ENCODE peak calls at places on chromosomes 7 and 10, in seven cellular contexts. A is psoas muscle; G is fibroblast of the aortic adventitia; K is brain microvascular endothelial cell; U is SJSA1; D is heart right ventricle; V is Jurkat, Clone E6-1. Q is an unnamed sample.

GRCh38 chr7:37342665-37343471 is 105.8 kb downstream of the ELMO1 start:
- DNase-seq in A (no peak), G (no peak), K (no peak), U (no peak), D (no peak), V (peak; percentile 89), Q (peak; percentile 73)

GRCh38 chr10:558891-559766 is 130.3 kb downstream of the DIP2C start:
- DNase-seq in A (no peak), G (no peak), K (no peak), U (no peak), D (no peak), V (no peak), Q (no peak)

GRCh38 chr7:85186521-85187241 is at the start of gene SEMA3D:
- DNase-seq in A (peak; percentile 60), G (peak; percentile 85), K (peak; percentile 57), U (peak; percentile 76), D (peak; percentile 67), V (peak; percentile 32), Q (no peak)

GRCh38 chr7:30470783-30471182 is 7.8 kb downstream of the NOD1 start:
- DNase-seq in A (no peak), G (peak; percentile 90), K (peak; percentile 85), U (peak; percentile 55), D (no peak), V (no peak), Q (no peak)

GRCh38 chr10:79948976-79949722 is at the start of gene SFTPD:
- DNase-seq in A (no peak), G (no peak), K (no peak), U (no peak), D (no peak), V (no peak), Q (no peak)

GRCh38 chr7:126780993-126781392 is 471.7 kb downstream of the GRM8 start:
- DNase-seq in A (no peak), G (no peak), K (no peak), U (no peak), D (no peak), V (no peak), Q (no peak)

GRCh38 chr7:151665363-151665762 is 145.7 kb upstream of the RHEB start:
- DNase-seq in A (peak; percentile 48), G (peak; percentile 99), K (peak; percentile 94), U (no peak), D (peak; percentile 67), V (no peak), Q (no peak)

GRCh38 chr7:49766966-49767365 is 6.5 kb upstream of the VWC2 start:
- DNase-seq in A (no peak), G (no peak), K (no peak), U (no peak), D (no peak), V (no peak), Q (no peak)

GRCh38 chr10:93417264-93417663 is 64.9 kb downstream of the MYOF start:
- DNase-seq in A (no peak), G (no peak), K (no peak), U (no peak), D (peak; percentile 51), V (no peak), Q (no peak)

GRCh38 chr10:68280750-68281149 is 48.8 kb upstream of the ATOH7 start:
- DNase-seq in A (no peak), G (no peak), K (no peak), U (no peak), D (no peak), V (no peak), Q (no peak)

GRCh38 chr10:79142522-79143309 is 74.0 kb downstream of the ZMIZ1 start:
- DNase-seq in A (no peak), G (no peak), K (no peak), U (no peak), D (no peak), V (no peak), Q (no peak)

GRCh38 chr10:132320776-132321469 is 11.1 kb upstream of the LRRC27 start:
- DNase-seq in A (no peak), G (no peak), K (no peak), U (no peak), D (no peak), V (no peak), Q (no peak)

GRCh38 chr10:92757066-92757716 is 67.4 kb downstream of the HHEX start:
- DNase-seq in A (peak; percentile 67), G (peak; percentile 97), K (peak; percentile 53), U (peak; percentile 76), D (peak; percentile 74), V (no peak), Q (no peak)

GRCh38 chr10:114281461-114281860 is 42.4 kb downstream of the VWA2 start:
- DNase-seq in A (no peak), G (no peak), K (no peak), U (no peak), D (no peak), V (no peak), Q (no peak)

GRCh38 chr10:83089335-83089734 is 1050.0 kb upstream of the GHITM start:
- DNase-seq in A (no peak), G (no peak), K (no peak), U (no peak), D (no peak), V (no peak), Q (no peak)

GRCh38 chr7:37289347-37289746 is 159.3 kb downstream of the ELMO1 start:
- DNase-seq in A (no peak), G (no peak), K (no peak), U (no peak), D (no peak), V (no peak), Q (no peak)

GRCh38 chr7:22453159-22453558 is 46.8 kb downstream of the STEAP1B start:
- DNase-seq in A (no peak), G (no peak), K (no peak), U (no peak), D (no peak), V (no peak), Q (no peak)

GRCh38 chr10:51918921-51919325 is 219.5 kb upstream of the CSTF2T start:
- DNase-seq in A (no peak), G (no peak), K (no peak), U (no peak), D (no peak), V (no peak), Q (no peak)

GRCh38 chr7:42247301-42247700 is 10.3 kb upstream of the GLI3 start:
- DNase-seq in A (no peak), G (peak; percentile 39), K (peak; percentile 77), U (peak; percentile 69), D (no peak), V (no peak), Q (no peak)

GRCh38 chr10:71589617-71590551 is 129.7 kb downstream of the C10orf105 start:
- DNase-seq in A (no peak), G (no peak), K (no peak), U (no peak), D (no peak), V (no peak), Q (no peak)

DNA sequence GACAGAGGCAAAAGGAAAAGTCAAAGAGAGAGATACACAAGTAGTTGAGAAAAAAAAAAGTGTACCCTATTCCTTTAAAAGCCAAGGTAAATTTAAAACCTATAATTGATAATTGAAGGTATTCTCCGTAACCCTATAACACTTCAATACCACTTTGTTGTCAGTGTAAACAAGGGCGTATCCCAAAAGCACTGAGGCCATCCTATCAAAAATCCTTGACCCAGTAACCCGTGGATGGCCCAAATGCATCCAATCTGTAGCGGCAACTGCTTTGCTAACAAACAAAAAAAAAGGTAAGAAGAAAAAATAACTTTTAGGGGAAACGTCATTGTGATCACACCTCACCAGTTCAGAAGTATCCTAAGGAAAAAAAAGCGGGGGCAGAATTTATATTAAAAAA is 5.1 kb upstream of the NAPEPLD start:
- DNase-seq in A (no peak), G (no peak), K (no peak), U (no peak), D (no peak), V (no peak), Q (no peak)
- H3K4me3 ChIP-seq in A (no peak overlapping the region), G (no peak overlapping the region), K (no peak overlapping the region), U (no peak overlapping the region), D (no peak overlapping the region), V (no peak overlapping the region), Q (no peak overlapping the region)

DNA sequence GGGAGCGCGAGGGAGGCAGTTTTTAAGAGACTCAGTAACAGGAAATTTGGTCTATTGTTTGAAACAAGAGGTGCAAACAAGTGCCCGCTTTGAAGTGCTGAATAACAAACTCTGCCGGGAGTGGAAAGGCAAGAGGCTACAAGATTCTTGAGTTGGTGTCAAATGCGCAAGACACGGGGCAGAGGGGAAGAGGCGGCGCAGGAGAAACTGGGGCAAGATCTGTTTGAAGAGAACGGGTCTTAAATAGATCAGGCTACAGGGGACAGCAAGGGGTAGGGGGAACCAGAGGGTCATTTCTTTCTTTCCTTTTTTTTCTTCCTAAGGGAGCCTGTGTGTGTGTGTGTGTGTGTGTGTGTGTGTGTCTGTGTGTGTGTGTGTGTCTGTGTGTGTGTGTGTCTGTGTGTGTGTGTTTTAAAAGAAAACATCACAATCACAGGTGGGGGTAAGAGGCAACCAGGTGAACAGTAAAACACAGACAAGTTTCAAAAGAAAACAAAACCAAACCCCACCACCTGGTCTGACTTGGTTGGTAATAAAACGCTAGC is 13.3 kb upstream of the CUX1 start:
- DNase-seq in A (no peak), G (no peak), K (no peak), U (no peak), D (no peak), V (no peak), Q (peak; percentile 74)
- H3K4me3 ChIP-seq in A (no peak overlapping the region), G (no peak overlapping the region), K (no peak overlapping the region), U (no peak overlapping the region), D (no peak overlapping the region), V (no peak overlapping the region), Q (no peak overlapping the region)

GRCh38 chr7:35024298-35024697 is 13.0 kb downstream of the DPY19L1 start:
- DNase-seq in A (no peak), G (no peak), K (no peak), U (no peak), D (no peak), V (no peak), Q (no peak)
- H3K4me3 ChIP-seq in A (no peak overlapping the region), G (no peak overlapping the region), K (no peak overlapping the region), U (no peak overlapping the region), D (no peak overlapping the region), V (no peak overlapping the region), Q (no peak overlapping the region)

GRCh38 chr7:47948096-47948790 is at the start of gene PKD1L1:
- DNase-seq in A (no peak), G (no peak), K (no peak), U (peak; percentile 34), D (no peak), V (no peak), Q (no peak)

GRCh38 chr7:47951374-47951773 is 3.1 kb upstream of the PKD1L1 start:
- DNase-seq in A (no peak), G (no peak), K (no peak), U (no peak), D (no peak), V (no peak), Q (no peak)

GRCh38 chr7:47949703-47950102 is 1.4 kb upstream of the PKD1L1 start:
- DNase-seq in A (no peak), G (no peak), K (no peak), U (peak; percentile 16), D (no peak), V (no peak), Q (no peak)

GRCh38 chr7:47952224-47952623 is 4.0 kb upstream of the PKD1L1 start:
- DNase-seq in A (no peak), G (no peak), K (no peak), U (no peak), D (no peak), V (no peak), Q (no peak)

DNA sequence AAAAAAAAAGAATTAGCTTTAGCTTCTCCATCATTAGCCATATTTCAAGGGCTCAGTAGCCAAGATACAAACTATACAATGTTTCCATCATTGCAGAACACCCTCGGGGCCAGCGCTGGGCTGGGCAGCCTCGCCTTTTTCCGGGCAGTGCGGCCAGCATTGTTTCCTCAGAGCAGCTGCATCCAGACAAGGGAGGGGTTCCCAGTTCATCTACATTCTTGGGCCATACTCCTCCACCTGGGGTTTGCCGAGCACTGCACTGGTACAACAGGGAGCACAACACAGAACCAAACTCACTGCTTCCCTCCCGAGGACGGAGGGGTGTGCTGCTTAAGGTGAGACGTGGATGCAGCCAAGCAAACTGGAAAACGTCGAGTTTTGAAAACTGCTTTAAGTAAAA is 2.4 kb upstream of the PKD1L1 start:
- DNase-seq in A (no peak), G (no peak), K (no peak), U (no peak), D (peak; percentile 60), V (no peak), Q (no peak)
- H3K4me3 ChIP-seq in A (no peak overlapping the region), G (no peak overlapping the region), K (no peak overlapping the region), U (no peak overlapping the region), D (no peak overlapping the region), V (no peak overlapping the region), Q (no peak overlapping the region)

Q was measured in naive thymus-derived CD4-positive, alpha-beta T cell.